ENCODE peak calls at places on chromosomes 16 and 17, in four cellular contexts. V is mucosa of descending colon, Q is endothelial cell, W is body of pancreas. D is an unnamed sample.

GRCh38 chr17:44970136-44970737 is 2.1 kb upstream of the C1QL1 start:
- DNase-seq in V (peak), Q (no peak), W (no peak), D (no peak)

GRCh38 chr17:30222741-30223175 is 12.7 kb downstream of the SLC6A4 start:
- DNase-seq in V (peak), Q (no peak), W (no peak), D (peak)

GRCh38 chr17:62109378-62109902 is 44.4 kb upstream of the MED13 start:
- DNase-seq in V (peak), Q (peak), W (peak), D (peak)

GRCh38 chr16:75071621-75072020 is 45.0 kb downstream of the LDHD start:
- DNase-seq in V (no peak), Q (no peak), W (no peak), D (no peak)

GRCh38 chr17:48468299-48468698 is 38.3 kb upstream of the SKAP1 start:
- DNase-seq in V (no peak), Q (no peak), W (no peak), D (no peak)

GRCh38 chr17:28033972-28034714 is 8.3 kb upstream of the NLK start:
- DNase-seq in V (no peak), Q (no peak), W (no peak), D (no peak)

GRCh38 chr17:975321-975982 is 4.1 kb downstream of the NXN start:
- DNase-seq in V (no peak), Q (no peak), W (no peak), D (no peak)

GRCh38 chr16:53056528-53056881 is 1.7 kb downstream of the CHD9 start:
- DNase-seq in V (no peak), Q (no peak), W (no peak), D (no peak)

GRCh38 chr17:34442387-34443111 is 79.5 kb upstream of the CCL1 start:
- DNase-seq in V (no peak), Q (no peak), W (no peak), D (no peak)

GRCh38 chr16:9090101-9090959 is 1.1 kb upstream of the HAPSTR1 start:
- DNase-seq in V (peak), Q (peak), W (peak), D (peak)

GRCh38 chr17:32551186-32551955 is 64.6 kb downstream of the CDK5R1 start:
- DNase-seq in V (no peak), Q (no peak), W (no peak), D (no peak)

GRCh38 chr17:49434821-49435581 is 20.3 kb upstream of the PHB1 start:
- DNase-seq in V (peak), Q (peak), W (peak), D (no peak)

GRCh38 chr16:81585785-81586184 is 141.2 kb downstream of the CMIP start:
- DNase-seq in V (no peak), Q (peak), W (peak), D (no peak)

GRCh38 chr17:76922967-76923366 is 54.8 kb downstream of the MGAT5B start:
- DNase-seq in V (no peak), Q (no peak), W (no peak), D (no peak)

GRCh38 chr16:86819523-86819887 is 241.2 kb downstream of the FOXL1 start:
- DNase-seq in V (no peak), Q (no peak), W (no peak), D (no peak)

GRCh38 chr17:17042851-17043667 is 802 bp downstream of the MPRIP start:
- DNase-seq in V (peak), Q (peak), W (peak), D (peak)

GRCh38 chr16:2799852-2800226 is 1.6 kb downstream of the PRSS41 start:
- DNase-seq in V (peak), Q (no peak), W (no peak), D (no peak)

GRCh38 chr17:77328823-77329740 is 188.3 kb downstream of the SEC14L1 start:
- DNase-seq in V (peak), Q (no peak), W (no peak), D (no peak)

GRCh38 chr17:17815062-17815406 is 21.8 kb downstream of the SREBF1 start:
- DNase-seq in V (peak), Q (no peak), W (no peak), D (no peak)

GRCh38 chr17:13650096-13650675 is 48.5 kb upstream of the HS3ST3A1 start:
- DNase-seq in V (peak), Q (no peak), W (no peak), D (no peak)

GRCh38 chr16:2817496-2818277 is 650 bp downstream of the PRSS21 start:
- DNase-seq in V (no peak), Q (no peak), W (no peak), D (no peak)

GRCh38 chr17:28929769-28930168 is 21.5 kb downstream of the PHF12 start:
- DNase-seq in V (no peak), Q (no peak), W (no peak), D (no peak)

GRCh38 chr17:54662978-54663876 is 237.4 kb upstream of the TOM1L1 start:
- DNase-seq in V (no peak), Q (no peak), W (no peak), D (no peak)

GRCh38 chr17:30530346-30531025 is 53.3 kb downstream of the GOSR1 start:
- DNase-seq in V (no peak), Q (no peak), W (no peak), D (no peak)

GRCh38 chr17:4209611-4210010 is 54.2 kb downstream of the ANKFY1 start:
- DNase-seq in V (no peak), Q (no peak), W (no peak), D (no peak)

GRCh38 chr16:73213761-73214480 is 166.0 kb upstream of the ZFHX3 start:
- DNase-seq in V (no peak), Q (no peak), W (no peak), D (no peak)

GRCh38 chr16:68732068-68732680 is 4.9 kb upstream of the CDH1 start:
- DNase-seq in V (peak), Q (no peak), W (peak), D (peak)

GRCh38 chr17:19379306-19380075 is 1.2 kb downstream of the MAPK7 start:
- DNase-seq in V (no peak), Q (no peak), W (no peak), D (peak)

GRCh38 chr16:73483076-73483791 is 435.3 kb upstream of the ZFHX3 start:
- DNase-seq in V (no peak), Q (no peak), W (no peak), D (no peak)

GRCh38 chr17:81285179-81285878 is 9.8 kb downstream of the SLC38A10 start:
- DNase-seq in V (peak), Q (peak), W (peak), D (peak)

GRCh38 chr17:42387663-42388380 is 420 bp downstream of the STAT3 start:
- DNase-seq in V (peak), Q (peak), W (peak), D (peak)

GRCh38 chr17:5580367-5580766 is 3.9 kb downstream of the NLRP1 start:
- DNase-seq in V (no peak), Q (no peak), W (no peak), D (no peak)

GRCh38 chr17:80195671-80196529 is 24.2 kb downstream of the SGSH start:
- DNase-seq in V (peak), Q (peak), W (no peak), D (no peak)

GRCh38 chr17:80196652-80197051 is 23.5 kb downstream of the SGSH start:
- DNase-seq in V (no peak), Q (no peak), W (no peak), D (no peak)

GRCh38 chr17:80201446-80201845 is 18.7 kb downstream of the SGSH start:
- DNase-seq in V (no peak), Q (no peak), W (no peak), D (no peak)

GRCh38 chr17:80195141-80195540 is 25.0 kb downstream of the SGSH start:
- DNase-seq in V (no peak), Q (no peak), W (no peak), D (no peak)

DNA sequence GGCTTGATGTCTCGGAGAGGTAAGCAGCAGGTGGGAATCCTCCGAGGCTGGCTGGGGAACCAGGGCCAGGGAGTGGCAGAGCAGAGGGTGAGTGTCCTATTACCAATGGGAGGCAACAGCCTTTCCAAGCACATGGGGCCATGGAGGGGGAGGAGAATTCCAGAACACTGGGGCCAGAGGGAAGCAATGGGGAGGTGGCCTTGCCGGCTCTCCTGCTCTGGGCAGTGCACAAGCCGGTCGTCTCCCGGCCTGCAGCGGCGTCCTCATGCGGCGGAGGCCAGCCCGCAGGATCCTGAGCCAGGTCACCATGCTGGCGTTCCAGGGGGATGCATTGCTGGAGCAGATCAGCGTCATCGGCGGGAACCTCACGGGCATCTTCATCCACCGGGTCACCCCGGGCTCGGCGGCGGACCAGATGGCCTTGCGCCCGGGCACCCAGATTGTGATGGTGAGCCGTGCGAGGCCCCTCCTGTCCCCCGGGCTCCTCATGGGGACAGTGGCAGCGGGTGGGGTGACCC is 21.9 kb downstream of the SGSH start:
- DNase-seq in V (no peak), Q (no peak), W (no peak), D (no peak)
- TF ChIP-seq CTCF in V (no peak), Q (no peak), W (no peak), D (no peak)

GRCh38 chr17:57889892-57890856 is 40.3 kb upstream of the MRPS23 start:
- DNase-seq in V (no peak), Q (no peak), W (peak), D (no peak)
- TF ChIP-seq CTCF in V (no peak), Q (no peak), W (peak), D (no peak)

DNA sequence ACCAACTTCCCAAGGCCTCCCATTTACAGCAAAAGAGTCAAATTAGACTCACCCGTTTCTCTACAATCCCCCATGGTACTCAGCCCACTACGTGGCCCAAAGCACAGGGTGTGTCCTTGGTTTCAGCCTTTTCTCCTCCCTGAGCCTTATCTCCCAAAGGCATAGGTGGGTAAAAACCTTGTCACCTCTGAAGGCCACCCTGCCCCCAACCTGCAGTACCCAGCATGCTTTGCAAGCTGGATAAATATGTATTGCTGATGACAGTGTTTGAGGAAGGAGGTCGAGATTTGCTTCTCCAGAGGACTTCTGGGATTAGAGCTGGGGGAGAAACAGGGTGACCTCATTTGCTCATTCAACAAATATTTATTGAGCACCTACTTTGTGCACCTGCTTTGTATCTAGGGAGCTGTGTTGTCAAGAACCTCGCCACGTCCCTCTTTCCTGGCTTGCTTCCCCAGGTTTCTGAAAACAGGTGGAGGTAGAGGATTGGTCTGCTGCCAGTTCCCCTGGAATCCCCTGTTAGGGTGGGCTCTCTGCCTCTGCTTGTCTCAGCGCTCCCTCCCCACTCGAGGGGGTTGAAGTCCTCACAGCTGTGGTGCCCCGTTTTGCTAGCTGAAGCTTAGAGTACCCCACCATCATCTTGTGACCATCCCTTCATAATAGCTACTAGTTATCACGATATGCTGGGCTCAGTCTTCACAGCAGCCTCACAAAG is 3.0 kb downstream of the LASP1 start:
- DNase-seq in V (no peak), Q (no peak), W (peak), D (no peak)
- TF ChIP-seq CTCF in V (no peak), Q (no peak), W (no peak), D (no peak)

GRCh38 chr17:37162800-37163199 is 213.0 kb upstream of the C17orf78 start:
- DNase-seq in V (no peak), Q (no peak), W (no peak), D (no peak)
- TF ChIP-seq CTCF in V (no peak), Q (no peak), W (no peak), D (no peak)

DNA sequence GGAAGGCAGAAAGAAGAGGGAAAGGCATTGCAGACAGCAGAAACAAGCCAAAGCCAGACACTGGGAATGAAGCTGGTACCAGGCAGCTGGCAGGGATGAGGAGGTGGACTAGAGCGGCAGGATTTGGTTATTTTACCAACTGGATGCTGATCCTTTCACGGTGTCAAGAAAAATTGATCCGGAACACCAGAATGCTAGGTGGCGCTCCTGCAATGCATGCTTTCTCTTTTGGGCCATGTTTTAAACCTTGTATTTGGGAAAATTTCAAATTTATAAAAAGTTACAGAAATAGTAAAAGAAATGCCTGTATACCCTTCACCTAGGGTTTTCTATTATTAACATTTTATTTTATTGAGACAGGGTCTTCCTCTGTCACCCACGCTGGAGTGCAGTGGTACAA is 224.7 kb downstream of the SOX9 start:
- DNase-seq in V (no peak), Q (no peak), W (no peak), D (no peak)
- TF ChIP-seq CTCF in V (no peak), Q (no peak), W (no peak), D (no peak)

DNA sequence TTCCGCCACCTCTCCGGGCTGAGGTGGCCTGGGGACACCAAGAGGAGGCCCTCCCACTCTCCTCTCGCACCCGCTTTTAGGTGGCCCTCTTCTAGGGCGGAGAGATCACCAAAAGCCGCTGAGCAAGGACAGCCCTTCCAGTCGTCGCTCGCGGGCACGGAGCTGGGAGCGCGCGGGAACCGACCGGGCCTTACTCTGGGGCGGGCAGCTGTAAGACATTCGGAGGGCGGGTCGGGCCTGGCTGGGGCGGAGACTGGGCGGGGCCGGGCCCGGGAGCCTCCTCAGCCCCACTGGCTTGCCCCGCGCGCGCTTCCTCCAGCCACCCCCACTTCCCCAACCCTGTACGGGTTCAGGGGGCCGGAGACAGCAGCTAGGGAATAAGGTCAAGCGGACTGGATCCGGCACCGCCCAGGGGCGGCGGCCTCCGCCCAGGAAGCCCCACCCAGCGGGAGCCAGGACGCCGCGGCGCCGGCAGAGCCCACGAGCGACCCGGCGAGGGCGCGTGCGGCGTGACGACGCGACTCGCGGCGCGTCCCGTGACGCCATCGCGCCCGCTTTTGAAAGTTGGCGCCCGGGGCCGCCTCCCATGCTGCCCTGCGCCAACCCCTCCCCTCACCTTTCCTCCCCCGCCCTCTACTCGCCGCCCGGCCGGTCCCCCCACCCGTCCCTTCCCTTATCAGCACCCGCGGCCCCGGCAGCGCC is 351 bp upstream of the CTCF start:
- DNase-seq in V (peak), Q (peak), W (peak), D (peak)
- TF ChIP-seq CTCF in V (no peak), Q (no peak), W (no peak), D (no peak)